ENCODE peak calls at places on chromosomes 12 and 14, in four cellular contexts. One of them, this sample, is unnamed.

GRCh38 chr12:103308396-103308795 is 187.4 kb downstream of the C12orf42 start:
- DNase-seq in ovary: no peak
- DNase-seq in K562: no peak
- DNase-seq in stomach: no peak
- DNase-seq in this sample: no peak

GRCh38 chr12:53951577-53952334 is 2.9 kb upstream of the HOXC12 start:
- DNase-seq in K562: no peak
- DNase-seq in stomach: no peak
- DNase-seq in ovary: no peak
- DNase-seq in this sample: no peak

GRCh38 chr14:24329073-24329663 is 5.7 kb downstream of the ADCY4 start:
- DNase-seq in stomach: no peak
- DNase-seq in K562: no peak
- DNase-seq in ovary: no peak
- DNase-seq in this sample: no peak

GRCh38 chr12:31732926-31733548 is 4.2 kb upstream of the AMN1 start:
- DNase-seq in stomach: no peak
- DNase-seq in ovary: no peak
- DNase-seq in K562: peak; percentile 55
- DNase-seq in this sample: no peak

GRCh38 chr12:106445053-106445452 is 87.5 kb downstream of the POLR3B start:
- DNase-seq in K562: no peak
- DNase-seq in ovary: no peak
- DNase-seq in stomach: no peak
- DNase-seq in this sample: no peak

GRCh38 chr12:109130755-109131521 is 14.6 kb downstream of the ACACB start:
- DNase-seq in stomach: peak; percentile 71
- DNase-seq in ovary: no peak
- DNase-seq in K562: no peak
- DNase-seq in this sample: peak; percentile 30

GRCh38 chr14:91415794-91416743 is 1.6 kb downstream of the CCDC88C start:
- DNase-seq in stomach: peak; percentile 52
- DNase-seq in K562: no peak
- DNase-seq in ovary: no peak
- DNase-seq in this sample: peak; percentile 67

GRCh38 chr12:48266826-48267225 is 63.7 kb upstream of the OR10AD1 start:
- DNase-seq in stomach: no peak
- DNase-seq in ovary: no peak
- DNase-seq in K562: no peak
- DNase-seq in this sample: no peak

GRCh38 chr14:24093901-24094838 is at the start of gene PCK2:
- DNase-seq in stomach: peak; percentile 94
- DNase-seq in K562: peak; percentile 96
- DNase-seq in ovary: peak; percentile 78
- DNase-seq in this sample: peak; percentile 96

GRCh38 chr12:124754949-124755800 is 108.5 kb downstream of the SCARB1 start:
- DNase-seq in ovary: peak; percentile 83
- DNase-seq in K562: no peak
- DNase-seq in stomach: peak; percentile 46
- DNase-seq in this sample: peak; percentile 73

GRCh38 chr12:15164997-15165659 is 56.1 kb downstream of the RERG start:
- DNase-seq in ovary: peak; percentile 33
- DNase-seq in stomach: no peak
- DNase-seq in K562: no peak
- DNase-seq in this sample: no peak

GRCh38 chr12:91978143-91978542 is 167.5 kb downstream of the BTG1 start:
- DNase-seq in ovary: no peak
- DNase-seq in stomach: no peak
- DNase-seq in K562: no peak
- DNase-seq in this sample: no peak

GRCh38 chr12:120797677-120798642 is 72.3 kb downstream of the ACADS start:
- DNase-seq in ovary: no peak
- DNase-seq in stomach: no peak
- DNase-seq in K562: no peak
- DNase-seq in this sample: no peak

GRCh38 chr12:55072093-55072492 is 52.3 kb downstream of the NEUROD4 start:
- DNase-seq in ovary: no peak
- DNase-seq in K562: no peak
- DNase-seq in stomach: peak; percentile 61
- DNase-seq in this sample: peak; percentile 32

GRCh38 chr14:95054346-95055280 is 102.7 kb downstream of the DICER1 start:
- DNase-seq in stomach: peak; percentile 17
- DNase-seq in ovary: no peak
- DNase-seq in K562: no peak
- DNase-seq in this sample: no peak

GRCh38 chr12:92122941-92123779 is 22.5 kb downstream of the BTG1 start:
- DNase-seq in ovary: no peak
- DNase-seq in K562: no peak
- DNase-seq in stomach: no peak
- DNase-seq in this sample: no peak

GRCh38 chr12:31586703-31587102 is 4.2 kb downstream of the DENND5B start:
- DNase-seq in stomach: no peak
- DNase-seq in K562: no peak
- DNase-seq in ovary: no peak
- DNase-seq in this sample: no peak

GRCh38 chr12:30457621-30458289 is 237.9 kb downstream of the IPO8 start:
- DNase-seq in ovary: no peak
- DNase-seq in stomach: no peak
- DNase-seq in K562: peak; percentile 45
- DNase-seq in this sample: no peak

GRCh38 chr12:26800858-26801257 is 32.1 kb downstream of the ITPR2 start:
- DNase-seq in K562: no peak
- DNase-seq in stomach: no peak
- DNase-seq in ovary: no peak
- DNase-seq in this sample: no peak

GRCh38 chr14:76126066-76126465 is 25.7 kb upstream of the GPATCH2L start:
- DNase-seq in ovary: no peak
- DNase-seq in K562: no peak
- DNase-seq in stomach: no peak
- DNase-seq in this sample: no peak

GRCh38 chr12:92021665-92022033 is 124.0 kb downstream of the BTG1 start:
- DNase-seq in ovary: no peak
- DNase-seq in K562: no peak
- DNase-seq in stomach: no peak
- DNase-seq in this sample: no peak

GRCh38 chr12:7354521-7354920 is 50.6 kb downstream of the ACSM4 start:
- DNase-seq in ovary: no peak
- DNase-seq in K562: no peak
- DNase-seq in stomach: no peak
- DNase-seq in this sample: no peak

DNA sequence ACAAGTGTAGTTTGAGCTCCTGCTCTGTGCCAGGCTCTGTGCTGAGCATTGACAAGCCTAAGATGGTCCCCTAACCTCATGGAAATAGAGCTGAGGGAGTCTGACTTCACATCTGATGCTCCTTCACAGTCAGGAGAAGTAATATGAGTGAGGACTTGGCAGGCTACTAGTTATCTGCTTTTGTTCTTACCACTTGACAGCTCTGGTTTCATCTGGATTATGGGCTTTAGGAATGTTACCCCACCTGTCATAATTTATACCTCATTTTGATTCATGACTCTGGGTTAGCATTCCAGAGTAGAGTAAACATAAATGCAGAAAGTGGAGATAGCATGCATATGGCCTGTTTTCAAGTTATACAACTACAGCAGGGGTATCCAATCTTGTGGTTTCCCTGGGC is 40.5 kb downstream of the ATP6V1D start:
- DNase-seq in stomach: no peak
- DNase-seq in K562: no peak
- DNase-seq in ovary: no peak
- DNase-seq in this sample: no peak
- H3K36me3 ChIP-seq in stomach: peaks cover 74% of the 10 kb centered on the region
- H3K36me3 ChIP-seq in K562: peaks cover 8% of the 10 kb centered on the region
- H3K36me3 ChIP-seq in ovary: no peaks in the 10 kb centered on the region
- H3K36me3 ChIP-seq in this sample: peaks cover 25% of the 10 kb centered on the region

DNA sequence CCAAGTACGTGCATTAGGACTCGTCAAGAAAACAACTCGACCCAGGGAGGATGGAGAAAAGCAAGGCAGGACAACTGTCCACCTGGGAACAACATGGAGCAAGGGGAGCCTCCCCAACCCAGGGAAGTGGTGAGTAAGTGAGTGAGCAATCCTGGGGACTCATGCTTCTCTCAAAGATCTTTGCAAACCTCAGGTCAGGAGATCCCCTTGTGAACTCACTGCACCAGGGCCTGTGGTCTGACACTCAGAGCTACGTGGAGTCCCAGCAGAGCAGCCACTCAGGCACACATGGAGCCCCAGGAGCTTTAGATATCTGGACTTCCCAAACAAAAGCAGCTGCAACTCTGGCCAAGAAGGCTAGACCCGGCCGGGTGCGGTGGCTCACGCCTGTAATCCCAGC is 12.2 kb upstream of the OR5AU1 start:
- DNase-seq in K562: no peak
- DNase-seq in ovary: no peak
- DNase-seq in stomach: no peak
- DNase-seq in this sample: no peak
- TF ChIP-seq EP300 in K562: no peak
- TF ChIP-seq EP300 in ovary: no peak
- TF ChIP-seq EP300 in stomach: no peak
- TF ChIP-seq EP300 in this sample: no peak

GRCh38 chr12:57185906-57186508 is 30.6 kb upstream of the NXPH4 start:
- DNase-seq in stomach: no peak
- DNase-seq in ovary: no peak
- DNase-seq in K562: no peak
- DNase-seq in this sample: no peak
- H3K36me3 ChIP-seq in stomach: peaks cover 86% of the 10 kb centered on the region
- H3K36me3 ChIP-seq in ovary: peaks cover 2% of the 10 kb centered on the region
- H3K36me3 ChIP-seq in K562: no peaks in the 10 kb centered on the region
- H3K36me3 ChIP-seq in this sample: no peaks in the 10 kb centered on the region

DNA sequence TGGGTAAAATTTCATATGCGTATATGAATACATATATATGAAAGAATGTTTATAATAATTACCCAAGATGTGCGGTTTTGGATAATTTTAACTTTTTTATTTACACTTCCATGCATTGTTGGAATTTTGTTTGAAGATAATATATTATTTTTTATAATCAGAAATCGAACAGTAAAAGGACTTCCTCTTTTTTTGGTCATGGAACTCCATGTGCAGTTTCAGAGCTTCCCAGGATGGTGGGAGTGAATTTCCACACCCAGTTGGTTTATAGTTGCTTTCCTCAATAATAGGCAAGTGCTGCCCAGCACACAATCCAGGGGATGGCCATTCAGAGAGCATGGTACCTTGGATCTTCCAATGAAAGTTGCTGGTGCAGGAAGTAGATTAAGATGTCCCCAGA is 6.3 kb upstream of the EMP1 start:
- DNase-seq in K562: no peak
- DNase-seq in stomach: no peak
- DNase-seq in ovary: no peak
- DNase-seq in this sample: no peak
- TF ChIP-seq EP300 in K562: no peak
- TF ChIP-seq EP300 in stomach: no peak
- TF ChIP-seq EP300 in ovary: no peak
- TF ChIP-seq EP300 in this sample: no peak

GRCh38 chr12:132813443-132813842 is 15.2 kb downstream of the GOLGA3 start:
- DNase-seq in ovary: no peak
- DNase-seq in stomach: no peak
- DNase-seq in K562: no peak
- DNase-seq in this sample: no peak

GRCh38 chr12:132812631-132813305 is 15.9 kb downstream of the GOLGA3 start:
- DNase-seq in ovary: no peak
- DNase-seq in K562: no peak
- DNase-seq in stomach: no peak
- DNase-seq in this sample: no peak

GRCh38 chr12:132818562-132818961 is 10.1 kb downstream of the GOLGA3 start:
- DNase-seq in K562: no peak
- DNase-seq in ovary: no peak
- DNase-seq in stomach: no peak
- DNase-seq in this sample: no peak

GRCh38 chr12:132814232-132814631 is 14.4 kb downstream of the GOLGA3 start:
- DNase-seq in stomach: no peak
- DNase-seq in K562: no peak
- DNase-seq in ovary: no peak
- DNase-seq in this sample: no peak
- H3K36me3 ChIP-seq in stomach: peaks cover 94% of the 10 kb centered on the region
- H3K36me3 ChIP-seq in K562: peaks cover 66% of the 10 kb centered on the region
- H3K36me3 ChIP-seq in ovary: no peaks in the 10 kb centered on the region
- H3K36me3 ChIP-seq in this sample: no peaks in the 10 kb centered on the region

DNA sequence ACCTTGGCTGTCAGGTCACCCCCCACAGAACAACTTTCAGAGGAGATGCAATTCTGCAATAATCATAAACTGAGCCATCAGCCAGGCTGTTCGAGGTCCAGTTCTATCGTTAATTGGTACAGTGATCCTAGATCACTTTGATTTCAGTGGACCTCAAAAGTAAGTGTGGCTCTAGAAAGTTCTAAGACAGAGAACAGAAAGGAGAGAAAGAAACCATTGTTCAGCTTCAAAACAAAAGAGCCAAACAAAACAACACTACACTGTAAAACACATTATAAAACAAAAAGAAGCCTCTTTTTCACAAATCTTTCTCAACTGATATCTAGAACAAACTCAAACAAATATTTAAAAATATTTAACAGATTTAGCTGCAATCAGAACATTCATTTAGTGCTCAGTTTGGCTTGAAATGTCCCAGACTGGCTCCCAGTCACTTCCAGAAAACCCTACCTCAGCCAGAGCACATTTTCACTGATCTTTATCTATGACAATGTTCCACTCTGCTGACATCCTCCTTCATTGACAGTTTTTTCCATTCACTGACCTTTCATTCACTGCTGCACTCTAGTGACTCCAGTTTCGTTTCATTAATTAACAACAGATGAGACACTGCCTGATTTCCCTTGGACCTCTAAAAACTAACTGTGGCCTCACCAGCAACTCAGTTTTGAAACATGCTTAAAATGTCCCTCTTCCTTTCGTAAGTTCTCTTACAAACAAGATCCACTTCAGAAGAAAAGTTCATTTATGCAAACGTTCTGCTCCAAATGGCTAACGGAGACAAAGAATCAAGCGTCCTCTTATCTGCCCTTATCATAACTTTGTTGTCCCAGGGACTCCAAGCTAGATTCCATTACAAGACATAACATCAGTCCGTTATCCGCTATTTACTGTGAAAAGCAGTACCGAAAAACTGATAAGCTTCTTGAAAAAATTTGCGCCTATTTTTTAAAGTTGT is 56.8 kb downstream of the DUSP16 start:
- DNase-seq in stomach: no peak
- DNase-seq in ovary: no peak
- DNase-seq in K562: peak; percentile 25
- DNase-seq in this sample: no peak
- TF ChIP-seq EP300 in stomach: no peak
- TF ChIP-seq EP300 in ovary: no peak
- TF ChIP-seq EP300 in K562: peak; percentile 7
- TF ChIP-seq EP300 in this sample: no peak

GRCh38 chr14:103692871-103693270 is 22.4 kb downstream of the XRCC3 start:
- DNase-seq in ovary: no peak
- DNase-seq in K562: no peak
- DNase-seq in stomach: no peak
- DNase-seq in this sample: peak; percentile 10
- H3K36me3 ChIP-seq in ovary: no peaks in the 10 kb centered on the region
- H3K36me3 ChIP-seq in K562: peaks cover 57% of the 10 kb centered on the region
- H3K36me3 ChIP-seq in stomach: peaks cover 77% of the 10 kb centered on the region
- H3K36me3 ChIP-seq in this sample: peaks cover 22% of the 10 kb centered on the region

GRCh38 chr12:118689793-118690192 is 291.5 kb upstream of the SRRM4 start:
- DNase-seq in stomach: no peak
- DNase-seq in K562: no peak
- DNase-seq in ovary: no peak
- DNase-seq in this sample: no peak

GRCh38 chr12:118694128-118694775 is 287.1 kb upstream of the SRRM4 start:
- DNase-seq in ovary: no peak
- DNase-seq in stomach: no peak
- DNase-seq in K562: no peak
- DNase-seq in this sample: peak; percentile 10
- TF ChIP-seq EP300 in ovary: no peak
- TF ChIP-seq EP300 in stomach: no peak
- TF ChIP-seq EP300 in K562: no peak
- TF ChIP-seq EP300 in this sample: no peak

This sample was measured in transverse colon.